ENCODE peak calls at places on chromosome 17, in six cellular contexts. One of them, this sample, is unnamed.

GRCh38 chr17:79005063-79005861 is 4.3 kb downstream of the CANT1 start:
- DNase-seq in CD8-positive, alpha-beta memory T cell: no peak
- DNase-seq in esophagus muscularis mucosa: no peak
- DNase-seq in neural progenitor cell: no peak
- DNase-seq in dorsolateral prefrontal cortex: no peak
- DNase-seq in ovary: peak
- DNase-seq in this sample: no peak

GRCh38 chr17:78664476-78665384 is 87.5 kb upstream of the DNAH17 start:
- DNase-seq in dorsolateral prefrontal cortex: peak
- DNase-seq in esophagus muscularis mucosa: no peak
- DNase-seq in CD8-positive, alpha-beta memory T cell: no peak
- DNase-seq in ovary: no peak
- DNase-seq in neural progenitor cell: no peak
- DNase-seq in this sample: no peak

GRCh38 chr17:63446981-63447687 is 1.0 kb upstream of the CYB561 start:
- DNase-seq in CD8-positive, alpha-beta memory T cell: peak
- DNase-seq in dorsolateral prefrontal cortex: no peak
- DNase-seq in esophagus muscularis mucosa: no peak
- DNase-seq in ovary: peak
- DNase-seq in neural progenitor cell: peak
- DNase-seq in this sample: no peak

GRCh38 chr17:14355556-14355955 is 54.7 kb downstream of the HS3ST3B1 start:
- DNase-seq in CD8-positive, alpha-beta memory T cell: no peak
- DNase-seq in dorsolateral prefrontal cortex: no peak
- DNase-seq in neural progenitor cell: no peak
- DNase-seq in ovary: no peak
- DNase-seq in esophagus muscularis mucosa: no peak
- DNase-seq in this sample: no peak

GRCh38 chr17:7196651-7197050 is 17.5 kb upstream of the ASGR1 start:
- DNase-seq in dorsolateral prefrontal cortex: no peak
- DNase-seq in neural progenitor cell: no peak
- DNase-seq in CD8-positive, alpha-beta memory T cell: no peak
- DNase-seq in ovary: no peak
- DNase-seq in esophagus muscularis mucosa: no peak
- DNase-seq in this sample: no peak

GRCh38 chr17:50638572-50638850 is 3.8 kb downstream of the ABCC3 start:
- DNase-seq in dorsolateral prefrontal cortex: no peak
- DNase-seq in neural progenitor cell: no peak
- DNase-seq in ovary: no peak
- DNase-seq in esophagus muscularis mucosa: no peak
- DNase-seq in CD8-positive, alpha-beta memory T cell: no peak
- DNase-seq in this sample: no peak

GRCh38 chr17:74737299-74738050 is 419 bp downstream of the RAB37 start:
- DNase-seq in neural progenitor cell: peak
- DNase-seq in ovary: no peak
- DNase-seq in CD8-positive, alpha-beta memory T cell: peak
- DNase-seq in esophagus muscularis mucosa: no peak
- DNase-seq in dorsolateral prefrontal cortex: no peak
- DNase-seq in this sample: no peak

GRCh38 chr17:41800601-41801373 is 11.0 kb downstream of the P3H4 start:
- DNase-seq in dorsolateral prefrontal cortex: no peak
- DNase-seq in esophagus muscularis mucosa: no peak
- DNase-seq in neural progenitor cell: peak
- DNase-seq in CD8-positive, alpha-beta memory T cell: no peak
- DNase-seq in ovary: no peak
- DNase-seq in this sample: no peak

GRCh38 chr17:61335105-61335844 is 64.4 kb upstream of the TBX2 start:
- DNase-seq in CD8-positive, alpha-beta memory T cell: no peak
- DNase-seq in ovary: peak
- DNase-seq in dorsolateral prefrontal cortex: no peak
- DNase-seq in neural progenitor cell: no peak
- DNase-seq in esophagus muscularis mucosa: no peak
- DNase-seq in this sample: no peak

GRCh38 chr17:78359216-78359935 is 501 bp downstream of the SOCS3 start:
- DNase-seq in ovary: peak
- DNase-seq in neural progenitor cell: peak
- DNase-seq in dorsolateral prefrontal cortex: no peak
- DNase-seq in CD8-positive, alpha-beta memory T cell: peak
- DNase-seq in esophagus muscularis mucosa: no peak
- DNase-seq in this sample: peak

GRCh38 chr17:17445296-17445924 is 31.4 kb upstream of the MED9 start:
- DNase-seq in dorsolateral prefrontal cortex: no peak
- DNase-seq in esophagus muscularis mucosa: no peak
- DNase-seq in CD8-positive, alpha-beta memory T cell: no peak
- DNase-seq in ovary: no peak
- DNase-seq in neural progenitor cell: no peak
- DNase-seq in this sample: no peak

GRCh38 chr17:59199398-59199797 is 10.4 kb upstream of the SMG8 start:
- DNase-seq in CD8-positive, alpha-beta memory T cell: no peak
- DNase-seq in esophagus muscularis mucosa: no peak
- DNase-seq in dorsolateral prefrontal cortex: no peak
- DNase-seq in ovary: no peak
- DNase-seq in neural progenitor cell: no peak
- DNase-seq in this sample: no peak

GRCh38 chr17:77061711-77062110 is 79.1 kb upstream of the SEC14L1 start:
- DNase-seq in CD8-positive, alpha-beta memory T cell: no peak
- DNase-seq in ovary: no peak
- DNase-seq in dorsolateral prefrontal cortex: no peak
- DNase-seq in esophagus muscularis mucosa: no peak
- DNase-seq in neural progenitor cell: no peak
- DNase-seq in this sample: no peak

GRCh38 chr17:77066165-77066564 is 74.6 kb upstream of the SEC14L1 start:
- DNase-seq in esophagus muscularis mucosa: no peak
- DNase-seq in CD8-positive, alpha-beta memory T cell: no peak
- DNase-seq in ovary: no peak
- DNase-seq in dorsolateral prefrontal cortex: no peak
- DNase-seq in neural progenitor cell: no peak
- DNase-seq in this sample: no peak

GRCh38 chr17:77068915-77069314 is 71.9 kb upstream of the SEC14L1 start:
- DNase-seq in CD8-positive, alpha-beta memory T cell: no peak
- DNase-seq in dorsolateral prefrontal cortex: no peak
- DNase-seq in neural progenitor cell: no peak
- DNase-seq in esophagus muscularis mucosa: no peak
- DNase-seq in ovary: no peak
- DNase-seq in this sample: no peak

GRCh38 chr17:77064608-77065007 is 76.2 kb upstream of the SEC14L1 start:
- DNase-seq in ovary: no peak
- DNase-seq in dorsolateral prefrontal cortex: no peak
- DNase-seq in neural progenitor cell: no peak
- DNase-seq in esophagus muscularis mucosa: no peak
- DNase-seq in CD8-positive, alpha-beta memory T cell: no peak
- DNase-seq in this sample: no peak
- H3K27ac ChIP-seq in ovary: no peak
- H3K27ac ChIP-seq in dorsolateral prefrontal cortex: no peak
- H3K27ac ChIP-seq in neural progenitor cell: no peak
- H3K27ac ChIP-seq in esophagus muscularis mucosa: no peak
- H3K27ac ChIP-seq in CD8-positive, alpha-beta memory T cell: no peak
- H3K27ac ChIP-seq in this sample: no peak

DNA sequence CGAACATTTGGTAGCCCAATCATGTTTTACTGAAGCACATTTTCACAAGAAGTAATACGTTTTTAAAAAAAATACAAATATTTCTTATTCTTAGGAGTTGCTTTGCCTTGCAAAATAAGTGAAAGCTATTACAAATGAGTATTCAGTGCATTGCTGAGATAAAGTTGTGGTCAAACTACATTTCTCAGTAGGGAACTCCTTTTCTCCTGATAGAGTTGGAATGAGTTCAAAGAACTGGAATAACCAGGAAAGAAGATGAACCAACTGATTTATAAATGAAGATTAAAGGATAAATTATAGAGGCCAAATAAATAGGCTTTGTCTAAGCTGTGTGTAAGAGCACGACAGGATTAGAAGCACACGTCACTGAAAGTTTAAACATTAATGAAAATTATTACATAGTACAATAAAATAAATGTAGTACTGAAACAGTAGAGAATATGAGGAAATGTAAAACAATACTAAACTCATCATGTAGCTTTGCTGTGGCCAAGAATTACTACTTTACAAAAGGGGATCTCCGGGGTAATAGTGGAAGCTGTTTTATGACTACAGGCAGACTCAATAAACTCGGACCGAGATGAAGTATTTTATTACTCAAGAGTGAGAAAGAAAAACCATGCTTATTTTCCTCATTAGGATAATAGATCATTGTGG is 73.6 kb downstream of the KCNJ2 start:
- DNase-seq in esophagus muscularis mucosa: no peak
- DNase-seq in CD8-positive, alpha-beta memory T cell: no peak
- DNase-seq in ovary: no peak
- DNase-seq in dorsolateral prefrontal cortex: no peak
- DNase-seq in neural progenitor cell: no peak
- DNase-seq in this sample: no peak
- H3K27ac ChIP-seq in esophagus muscularis mucosa: no peak
- H3K27ac ChIP-seq in CD8-positive, alpha-beta memory T cell: no peak
- H3K27ac ChIP-seq in ovary: no peak
- H3K27ac ChIP-seq in dorsolateral prefrontal cortex: no peak
- H3K27ac ChIP-seq in neural progenitor cell: no peak
- H3K27ac ChIP-seq in this sample: no peak

DNA sequence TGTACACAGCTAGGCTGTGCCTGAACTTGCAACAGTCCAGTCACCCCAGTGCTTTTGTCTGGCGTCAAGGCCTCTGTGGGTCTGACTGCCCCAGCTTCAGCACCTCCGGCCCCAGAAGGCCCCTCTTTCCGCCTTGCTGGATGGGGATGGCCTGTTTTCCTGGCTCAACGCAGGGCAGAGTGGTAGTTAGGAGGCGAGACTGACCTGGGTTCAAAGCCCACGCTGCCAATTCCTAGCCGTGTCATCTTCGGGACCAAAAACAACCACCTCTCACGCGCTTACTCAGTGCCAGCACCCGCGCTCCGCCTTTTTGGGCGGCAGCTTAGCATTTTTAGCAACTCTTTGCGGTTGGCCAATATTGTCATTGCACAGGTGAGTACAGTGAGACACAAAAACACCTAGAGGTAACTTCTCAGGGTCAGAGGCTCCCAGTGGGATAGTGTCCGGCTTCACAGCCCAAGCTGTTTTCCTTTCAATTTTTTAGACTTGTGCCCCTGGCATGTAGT is 4.6 kb downstream of the MYBBP1A start:
- DNase-seq in CD8-positive, alpha-beta memory T cell: no peak
- DNase-seq in esophagus muscularis mucosa: no peak
- DNase-seq in ovary: no peak
- DNase-seq in neural progenitor cell: no peak
- DNase-seq in dorsolateral prefrontal cortex: no peak
- DNase-seq in this sample: no peak
- H3K27ac ChIP-seq in CD8-positive, alpha-beta memory T cell: no peak
- H3K27ac ChIP-seq in esophagus muscularis mucosa: no peak
- H3K27ac ChIP-seq in ovary: no peak
- H3K27ac ChIP-seq in neural progenitor cell: no peak
- H3K27ac ChIP-seq in dorsolateral prefrontal cortex: no peak
- H3K27ac ChIP-seq in this sample: no peak

GRCh38 chr17:35255316-35255715 is 12.4 kb downstream of the SLFN5 start:
- DNase-seq in neural progenitor cell: peak
- DNase-seq in CD8-positive, alpha-beta memory T cell: no peak
- DNase-seq in esophagus muscularis mucosa: no peak
- DNase-seq in ovary: no peak
- DNase-seq in dorsolateral prefrontal cortex: no peak
- DNase-seq in this sample: no peak

GRCh38 chr17:35259001-35259400 is 16.1 kb downstream of the SLFN5 start:
- DNase-seq in ovary: no peak
- DNase-seq in esophagus muscularis mucosa: no peak
- DNase-seq in dorsolateral prefrontal cortex: no peak
- DNase-seq in neural progenitor cell: no peak
- DNase-seq in CD8-positive, alpha-beta memory T cell: no peak
- DNase-seq in this sample: no peak

GRCh38 chr17:35256629-35257028 is 13.8 kb downstream of the SLFN5 start:
- DNase-seq in ovary: no peak
- DNase-seq in dorsolateral prefrontal cortex: no peak
- DNase-seq in neural progenitor cell: no peak
- DNase-seq in CD8-positive, alpha-beta memory T cell: peak
- DNase-seq in esophagus muscularis mucosa: no peak
- DNase-seq in this sample: no peak

GRCh38 chr17:35254107-35254802 is 11.4 kb downstream of the SLFN5 start:
- DNase-seq in ovary: peak
- DNase-seq in dorsolateral prefrontal cortex: no peak
- DNase-seq in esophagus muscularis mucosa: peak
- DNase-seq in neural progenitor cell: no peak
- DNase-seq in CD8-positive, alpha-beta memory T cell: no peak
- DNase-seq in this sample: no peak

GRCh38 chr17:35257080-35257701 is 14.3 kb downstream of the SLFN5 start:
- DNase-seq in neural progenitor cell: no peak
- DNase-seq in ovary: no peak
- DNase-seq in esophagus muscularis mucosa: no peak
- DNase-seq in dorsolateral prefrontal cortex: no peak
- DNase-seq in CD8-positive, alpha-beta memory T cell: no peak
- DNase-seq in this sample: no peak
- H3K27ac ChIP-seq in neural progenitor cell: no peak
- H3K27ac ChIP-seq in ovary: no peak
- H3K27ac ChIP-seq in esophagus muscularis mucosa: peak
- H3K27ac ChIP-seq in dorsolateral prefrontal cortex: no peak
- H3K27ac ChIP-seq in CD8-positive, alpha-beta memory T cell: no peak
- H3K27ac ChIP-seq in this sample: no peak

GRCh38 chr17:81436294-81436849 is 41.1 kb downstream of the BAHCC1 start:
- DNase-seq in ovary: peak
- DNase-seq in neural progenitor cell: peak
- DNase-seq in esophagus muscularis mucosa: no peak
- DNase-seq in CD8-positive, alpha-beta memory T cell: no peak
- DNase-seq in dorsolateral prefrontal cortex: no peak
- DNase-seq in this sample: no peak
- H3K27ac ChIP-seq in ovary: peak
- H3K27ac ChIP-seq in neural progenitor cell: peak
- H3K27ac ChIP-seq in esophagus muscularis mucosa: peak
- H3K27ac ChIP-seq in CD8-positive, alpha-beta memory T cell: no peak
- H3K27ac ChIP-seq in dorsolateral prefrontal cortex: no peak
- H3K27ac ChIP-seq in this sample: no peak